ENCODE peak calls at places on chromosome 18, in eight cellular contexts. One of them, this sample, is unnamed.
A peak's percentile ranks its signal among the peaks of the same experiment; 100 is the strongest.

GRCh38 chr18:2036136-2036535 is 535.2 kb downstream of the METTL4 start:
- DNase-seq in HL-60: no peak
- DNase-seq in naive thymus-derived CD4-positive, alpha-beta T cell: no peak
- DNase-seq in tibial nerve: no peak
- DNase-seq in suprapubic skin: no peak
- DNase-seq in right cardiac atrium: no peak
- DNase-seq in stomach: no peak
- DNase-seq in uterus: no peak
- DNase-seq in this sample: no peak

GRCh38 chr18:24811963-24812681 is 351.7 kb downstream of the HRH4 start:
- DNase-seq in stomach: no peak
- DNase-seq in naive thymus-derived CD4-positive, alpha-beta T cell: no peak
- DNase-seq in uterus: no peak
- DNase-seq in tibial nerve: no peak
- DNase-seq in suprapubic skin: no peak
- DNase-seq in right cardiac atrium: no peak
- DNase-seq in HL-60: no peak
- DNase-seq in this sample: no peak

GRCh38 chr18:8030201-8030600 is 463.1 kb downstream of the PTPRM start:
- DNase-seq in naive thymus-derived CD4-positive, alpha-beta T cell: no peak
- DNase-seq in suprapubic skin: no peak
- DNase-seq in stomach: no peak
- DNase-seq in uterus: no peak
- DNase-seq in HL-60: no peak
- DNase-seq in right cardiac atrium: no peak
- DNase-seq in tibial nerve: no peak
- DNase-seq in this sample: no peak

GRCh38 chr18:46574000-46574739 is 82.8 kb downstream of the LOXHD1 start:
- DNase-seq in HL-60: no peak
- DNase-seq in tibial nerve: no peak
- DNase-seq in right cardiac atrium: no peak
- DNase-seq in uterus: no peak
- DNase-seq in naive thymus-derived CD4-positive, alpha-beta T cell: no peak
- DNase-seq in stomach: no peak
- DNase-seq in suprapubic skin: no peak
- DNase-seq in this sample: no peak

GRCh38 chr18:55206941-55207340 is 247.7 kb upstream of the CCDC68 start:
- DNase-seq in tibial nerve: no peak
- DNase-seq in stomach: no peak
- DNase-seq in HL-60: no peak
- DNase-seq in naive thymus-derived CD4-positive, alpha-beta T cell: no peak
- DNase-seq in suprapubic skin: no peak
- DNase-seq in uterus: no peak
- DNase-seq in right cardiac atrium: no peak
- DNase-seq in this sample: no peak

GRCh38 chr18:21669736-21670135 is 34.8 kb downstream of the ABHD3 start:
- DNase-seq in stomach: no peak
- DNase-seq in HL-60: no peak
- DNase-seq in right cardiac atrium: no peak
- DNase-seq in naive thymus-derived CD4-positive, alpha-beta T cell: no peak
- DNase-seq in suprapubic skin: no peak
- DNase-seq in uterus: no peak
- DNase-seq in tibial nerve: no peak
- DNase-seq in this sample: no peak

GRCh38 chr18:32548688-32549087 is 78.0 kb upstream of the GAREM1 start:
- DNase-seq in right cardiac atrium: no peak
- DNase-seq in tibial nerve: no peak
- DNase-seq in naive thymus-derived CD4-positive, alpha-beta T cell: no peak
- DNase-seq in HL-60: no peak
- DNase-seq in stomach: no peak
- DNase-seq in suprapubic skin: no peak
- DNase-seq in uterus: no peak
- DNase-seq in this sample: no peak

GRCh38 chr18:34965108-34965507 is 76.1 kb upstream of the MAPRE2 start:
- DNase-seq in naive thymus-derived CD4-positive, alpha-beta T cell: no peak
- DNase-seq in right cardiac atrium: no peak
- DNase-seq in uterus: no peak
- DNase-seq in HL-60: no peak
- DNase-seq in stomach: no peak
- DNase-seq in tibial nerve: no peak
- DNase-seq in suprapubic skin: no peak
- DNase-seq in this sample: no peak

GRCh38 chr18:22173221-22173927 is 4.0 kb downstream of the GATA6 start:
- DNase-seq in uterus: no peak
- DNase-seq in suprapubic skin: no peak
- DNase-seq in right cardiac atrium: no peak
- DNase-seq in HL-60: no peak
- DNase-seq in tibial nerve: no peak
- DNase-seq in stomach: no peak
- DNase-seq in naive thymus-derived CD4-positive, alpha-beta T cell: no peak
- DNase-seq in this sample: no peak

GRCh38 chr18:9765505-9765904 is 57.4 kb downstream of the RAB31 start:
- DNase-seq in HL-60: no peak
- DNase-seq in right cardiac atrium: no peak
- DNase-seq in tibial nerve: no peak
- DNase-seq in uterus: no peak
- DNase-seq in stomach: no peak
- DNase-seq in naive thymus-derived CD4-positive, alpha-beta T cell: no peak
- DNase-seq in suprapubic skin: no peak
- DNase-seq in this sample: no peak

GRCh38 chr18:23115683-23116096 is 19.6 kb upstream of the CABLES1 start:
- DNase-seq in uterus: no peak
- DNase-seq in tibial nerve: no peak
- DNase-seq in right cardiac atrium: no peak
- DNase-seq in naive thymus-derived CD4-positive, alpha-beta T cell: no peak
- DNase-seq in HL-60: no peak
- DNase-seq in suprapubic skin: no peak
- DNase-seq in stomach: no peak
- DNase-seq in this sample: no peak

GRCh38 chr18:33745396-33745795 is 167.4 kb downstream of the ASXL3 start:
- DNase-seq in uterus: no peak
- DNase-seq in stomach: no peak
- DNase-seq in tibial nerve: no peak
- DNase-seq in naive thymus-derived CD4-positive, alpha-beta T cell: no peak
- DNase-seq in HL-60: no peak
- DNase-seq in right cardiac atrium: no peak
- DNase-seq in suprapubic skin: no peak
- DNase-seq in this sample: no peak

GRCh38 chr18:40676676-40677075 is 1278.4 kb upstream of the PIK3C3 start:
- DNase-seq in right cardiac atrium: no peak
- DNase-seq in stomach: no peak
- DNase-seq in naive thymus-derived CD4-positive, alpha-beta T cell: no peak
- DNase-seq in tibial nerve: no peak
- DNase-seq in suprapubic skin: no peak
- DNase-seq in HL-60: no peak
- DNase-seq in uterus: no peak
- DNase-seq in this sample: no peak

GRCh38 chr18:27042177-27042576 is 142.9 kb downstream of the CHST9 start:
- DNase-seq in tibial nerve: no peak
- DNase-seq in uterus: no peak
- DNase-seq in stomach: no peak
- DNase-seq in HL-60: no peak
- DNase-seq in naive thymus-derived CD4-positive, alpha-beta T cell: no peak
- DNase-seq in right cardiac atrium: no peak
- DNase-seq in suprapubic skin: no peak
- DNase-seq in this sample: no peak

GRCh38 chr18:67916142-67916541 is 399.6 kb upstream of the DSEL start:
- DNase-seq in suprapubic skin: no peak
- DNase-seq in naive thymus-derived CD4-positive, alpha-beta T cell: no peak
- DNase-seq in uterus: no peak
- DNase-seq in tibial nerve: no peak
- DNase-seq in HL-60: no peak
- DNase-seq in stomach: no peak
- DNase-seq in right cardiac atrium: no peak
- DNase-seq in this sample: no peak

GRCh38 chr18:22348521-22349316 is 69.0 kb downstream of the CTAGE1 start:
- DNase-seq in stomach: peak; percentile 60
- DNase-seq in tibial nerve: no peak
- DNase-seq in HL-60: no peak
- DNase-seq in right cardiac atrium: peak; percentile 85
- DNase-seq in uterus: peak; percentile 78
- DNase-seq in suprapubic skin: no peak
- DNase-seq in naive thymus-derived CD4-positive, alpha-beta T cell: no peak
- DNase-seq in this sample: peak; percentile 83

GRCh38 chr18:35005963-35006577 is 35.1 kb upstream of the MAPRE2 start:
- DNase-seq in stomach: no peak
- DNase-seq in suprapubic skin: no peak
- DNase-seq in HL-60: peak; percentile 65
- DNase-seq in naive thymus-derived CD4-positive, alpha-beta T cell: no peak
- DNase-seq in right cardiac atrium: no peak
- DNase-seq in tibial nerve: peak; percentile 58
- DNase-seq in uterus: no peak
- DNase-seq in this sample: no peak

GRCh38 chr18:44882163-44882881 is 201.6 kb downstream of the SETBP1 start:
- DNase-seq in tibial nerve: no peak
- DNase-seq in suprapubic skin: no peak
- DNase-seq in uterus: no peak
- DNase-seq in right cardiac atrium: peak; percentile 27
- DNase-seq in HL-60: no peak
- DNase-seq in stomach: no peak
- DNase-seq in naive thymus-derived CD4-positive, alpha-beta T cell: no peak
- DNase-seq in this sample: peak; percentile 32

GRCh38 chr18:56709463-56709862 is 58.3 kb downstream of the WDR7 start:
- DNase-seq in stomach: no peak
- DNase-seq in right cardiac atrium: no peak
- DNase-seq in uterus: no peak
- DNase-seq in tibial nerve: no peak
- DNase-seq in HL-60: peak; percentile 54
- DNase-seq in naive thymus-derived CD4-positive, alpha-beta T cell: no peak
- DNase-seq in suprapubic skin: no peak
- DNase-seq in this sample: no peak

GRCh38 chr18:76699923-76700322 is 122.4 kb upstream of the ZNF236 start:
- DNase-seq in right cardiac atrium: no peak
- DNase-seq in uterus: peak; percentile 66
- DNase-seq in HL-60: no peak
- DNase-seq in tibial nerve: no peak
- DNase-seq in stomach: no peak
- DNase-seq in suprapubic skin: no peak
- DNase-seq in naive thymus-derived CD4-positive, alpha-beta T cell: no peak
- DNase-seq in this sample: no peak

GRCh38 chr18:1296237-1296636 is 391.6 kb downstream of the ADCYAP1 start:
- DNase-seq in right cardiac atrium: no peak
- DNase-seq in naive thymus-derived CD4-positive, alpha-beta T cell: no peak
- DNase-seq in stomach: no peak
- DNase-seq in uterus: no peak
- DNase-seq in tibial nerve: no peak
- DNase-seq in suprapubic skin: no peak
- DNase-seq in HL-60: no peak
- DNase-seq in this sample: no peak

GRCh38 chr18:73060666-73061270 is 193.0 kb upstream of the NETO1 start:
- DNase-seq in naive thymus-derived CD4-positive, alpha-beta T cell: no peak
- DNase-seq in tibial nerve: no peak
- DNase-seq in HL-60: no peak
- DNase-seq in stomach: no peak
- DNase-seq in uterus: no peak
- DNase-seq in right cardiac atrium: no peak
- DNase-seq in suprapubic skin: no peak
- DNase-seq in this sample: no peak

DNA sequence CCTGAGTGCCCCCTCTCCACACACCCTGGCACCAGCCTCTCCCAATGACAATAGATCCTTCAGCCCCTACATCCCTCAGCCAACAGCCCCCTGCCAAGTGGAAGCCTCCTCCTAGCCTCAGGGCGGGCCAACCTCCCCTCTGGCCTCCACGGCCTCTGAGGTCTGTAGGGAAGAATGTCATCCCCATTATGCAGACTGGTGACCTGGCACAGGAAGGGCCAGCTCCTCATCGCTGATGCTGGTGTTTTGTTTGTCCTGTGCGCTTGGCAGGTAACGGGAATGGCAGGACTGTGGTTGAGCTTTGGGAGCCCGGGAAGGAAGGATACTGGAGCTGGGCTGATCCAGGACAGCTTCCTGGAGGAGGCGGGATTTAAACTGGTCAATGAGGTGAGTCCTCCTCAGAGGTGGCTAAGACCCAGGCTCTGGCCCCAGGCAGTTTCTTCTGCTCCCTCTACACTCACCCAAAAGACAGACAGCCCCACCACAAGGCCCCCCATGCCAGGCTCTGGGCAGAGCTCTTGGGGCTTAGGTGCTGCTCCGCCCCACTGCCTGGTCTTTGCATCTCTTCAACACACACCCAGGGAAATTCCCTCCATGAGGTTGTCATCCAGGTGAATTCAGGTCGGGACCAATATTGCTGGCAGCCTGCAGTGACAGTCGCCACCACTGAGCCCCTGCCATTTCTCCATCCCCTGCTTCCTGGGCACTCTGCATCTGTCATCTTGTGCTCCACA is 75.2 kb upstream of the SMAD7 start:
- DNase-seq in stomach: peak; percentile 19
- DNase-seq in suprapubic skin: no peak
- DNase-seq in HL-60: no peak
- DNase-seq in right cardiac atrium: no peak
- DNase-seq in uterus: no peak
- DNase-seq in naive thymus-derived CD4-positive, alpha-beta T cell: no peak
- DNase-seq in tibial nerve: no peak
- DNase-seq in this sample: no peak
- H3K4me3 ChIP-seq in stomach: no peak overlapping the region
- H3K4me3 ChIP-seq in suprapubic skin: no peak overlapping the region
- H3K4me3 ChIP-seq in HL-60: no peak overlapping the region
- H3K4me3 ChIP-seq in right cardiac atrium: no peak overlapping the region
- H3K4me3 ChIP-seq in uterus: no peak overlapping the region
- H3K4me3 ChIP-seq in naive thymus-derived CD4-positive, alpha-beta T cell: no peak overlapping the region
- H3K4me3 ChIP-seq in tibial nerve: no peak overlapping the region
- H3K4me3 ChIP-seq in this sample: no peak overlapping the region

GRCh38 chr18:51169731-51170130 is 27.8 kb downstream of the MEX3C start:
- DNase-seq in uterus: no peak
- DNase-seq in stomach: no peak
- DNase-seq in HL-60: no peak
- DNase-seq in suprapubic skin: no peak
- DNase-seq in naive thymus-derived CD4-positive, alpha-beta T cell: no peak
- DNase-seq in right cardiac atrium: no peak
- DNase-seq in tibial nerve: no peak
- DNase-seq in this sample: no peak
- H3K27ac ChIP-seq in uterus: no peak overlapping the region
- H3K27ac ChIP-seq in stomach: no peak overlapping the region
- H3K27ac ChIP-seq in HL-60: no peak overlapping the region
- H3K27ac ChIP-seq in suprapubic skin: no peak overlapping the region
- H3K27ac ChIP-seq in naive thymus-derived CD4-positive, alpha-beta T cell: no peak overlapping the region
- H3K27ac ChIP-seq in right cardiac atrium: no peak overlapping the region
- H3K27ac ChIP-seq in tibial nerve: no peak overlapping the region
- H3K27ac ChIP-seq in this sample: no peak overlapping the region

DNA sequence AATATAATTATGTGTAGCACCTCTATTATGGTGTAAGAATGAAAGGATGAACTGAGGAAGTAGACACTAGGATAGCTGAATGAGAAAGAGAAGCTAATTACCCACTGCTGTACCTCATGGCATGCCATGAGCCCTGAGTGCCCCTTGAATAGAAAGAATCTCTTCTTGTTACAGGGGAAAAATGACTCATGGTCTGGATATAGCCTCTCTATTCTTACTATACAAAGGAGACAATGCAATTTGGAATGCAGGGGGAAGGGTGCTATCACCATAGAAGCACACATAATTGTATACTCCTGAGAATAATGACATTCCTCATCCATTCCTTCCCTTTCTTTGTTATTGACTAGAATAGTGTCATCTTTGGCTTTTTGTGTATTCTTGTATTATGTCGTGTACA is 385.2 kb downstream of the CDH7 start:
- DNase-seq in stomach: no peak
- DNase-seq in HL-60: no peak
- DNase-seq in right cardiac atrium: no peak
- DNase-seq in suprapubic skin: no peak
- DNase-seq in tibial nerve: no peak
- DNase-seq in uterus: no peak
- DNase-seq in naive thymus-derived CD4-positive, alpha-beta T cell: no peak
- DNase-seq in this sample: no peak
- H3K4me3 ChIP-seq in stomach: no peak overlapping the region
- H3K4me3 ChIP-seq in HL-60: no peak overlapping the region
- H3K4me3 ChIP-seq in right cardiac atrium: no peak overlapping the region
- H3K4me3 ChIP-seq in suprapubic skin: no peak overlapping the region
- H3K4me3 ChIP-seq in tibial nerve: no peak overlapping the region
- H3K4me3 ChIP-seq in uterus: no peak overlapping the region
- H3K4me3 ChIP-seq in naive thymus-derived CD4-positive, alpha-beta T cell: no peak overlapping the region
- H3K4me3 ChIP-seq in this sample: no peak overlapping the region

GRCh38 chr18:50127516-50128229 is 67.3 kb downstream of the MYO5B start:
- DNase-seq in HL-60: no peak
- DNase-seq in uterus: no peak
- DNase-seq in naive thymus-derived CD4-positive, alpha-beta T cell: no peak
- DNase-seq in stomach: no peak
- DNase-seq in tibial nerve: no peak
- DNase-seq in right cardiac atrium: no peak
- DNase-seq in suprapubic skin: no peak
- DNase-seq in this sample: no peak
- H3K27ac ChIP-seq in HL-60: no peak overlapping the region
- H3K27ac ChIP-seq in uterus: no peak overlapping the region
- H3K27ac ChIP-seq in naive thymus-derived CD4-positive, alpha-beta T cell: no peak overlapping the region
- H3K27ac ChIP-seq in stomach: peak overlapping the region; percentile 67
- H3K27ac ChIP-seq in tibial nerve: no peak overlapping the region
- H3K27ac ChIP-seq in right cardiac atrium: no peak overlapping the region
- H3K27ac ChIP-seq in suprapubic skin: peak overlapping the region; percentile 22
- H3K27ac ChIP-seq in this sample: no peak overlapping the region

This sample was measured in left ventricle myocardium inferior.